ENCODE peak calls at places on chromosomes 6 and 20, in ten cellular contexts. One of them, this sample, is unnamed.

GRCh38 chr6:37535701-37536461 is 36.2 kb upstream of the CCDC167 start:
- DNase-seq in sigmoid colon: no peak
- DNase-seq in IMR-90: no peak
- DNase-seq in NCI-H510A treated with DMSO at 0.1 percent for 48 hours: peak; percentile 52
- DNase-seq in NCI-H2171: peak; percentile 54
- DNase-seq in OCI-LY7: peak; percentile 45
- DNase-seq in NCI-H2029 treated with DMSO at 0.1 percent for 48 hours: no peak
- DNase-seq in HFF-Myc: no peak
- DNase-seq in GM10248: peak; percentile 68
- DNase-seq in NCI-H69: peak; percentile 83
- DNase-seq in this sample: peak; percentile 24

GRCh38 chr6:3202999-3203696 is 24.3 kb downstream of the TUBB2B start:
- DNase-seq in sigmoid colon: no peak
- DNase-seq in HFF-Myc: no peak
- DNase-seq in IMR-90: peak; percentile 81
- DNase-seq in NCI-H510A treated with DMSO at 0.1 percent for 48 hours: no peak
- DNase-seq in NCI-H2171: no peak
- DNase-seq in NCI-H69: no peak
- DNase-seq in GM10248: no peak
- DNase-seq in OCI-LY7: peak; percentile 19
- DNase-seq in NCI-H2029 treated with DMSO at 0.1 percent for 48 hours: no peak
- DNase-seq in this sample: no peak

GRCh38 chr6:46410330-46410953 is 80.8 kb downstream of the RCAN2 start:
- DNase-seq in HFF-Myc: no peak
- DNase-seq in NCI-H2171: peak; percentile 17
- DNase-seq in GM10248: peak; percentile 50
- DNase-seq in OCI-LY7: peak; percentile 63
- DNase-seq in NCI-H69: peak; percentile 84
- DNase-seq in NCI-H2029 treated with DMSO at 0.1 percent for 48 hours: peak; percentile 4
- DNase-seq in NCI-H510A treated with DMSO at 0.1 percent for 48 hours: peak; percentile 81
- DNase-seq in IMR-90: peak; percentile 42
- DNase-seq in sigmoid colon: no peak
- DNase-seq in this sample: peak; percentile 43

GRCh38 chr20:32585011-32585518 is at the start of gene NOL4L:
- DNase-seq in IMR-90: no peak
- DNase-seq in sigmoid colon: no peak
- DNase-seq in HFF-Myc: no peak
- DNase-seq in NCI-H510A treated with DMSO at 0.1 percent for 48 hours: peak; percentile 25
- DNase-seq in GM10248: no peak
- DNase-seq in NCI-H2029 treated with DMSO at 0.1 percent for 48 hours: no peak
- DNase-seq in OCI-LY7: peak; percentile 43
- DNase-seq in NCI-H69: peak; percentile 87
- DNase-seq in NCI-H2171: peak; percentile 70
- DNase-seq in this sample: peak; percentile 69

GRCh38 chr6:149389509-149390297 is 10.4 kb upstream of the SUMO4 start:
- DNase-seq in HFF-Myc: no peak
- DNase-seq in NCI-H2171: no peak
- DNase-seq in GM10248: no peak
- DNase-seq in NCI-H510A treated with DMSO at 0.1 percent for 48 hours: no peak
- DNase-seq in IMR-90: no peak
- DNase-seq in NCI-H69: no peak
- DNase-seq in NCI-H2029 treated with DMSO at 0.1 percent for 48 hours: no peak
- DNase-seq in OCI-LY7: no peak
- DNase-seq in sigmoid colon: no peak
- DNase-seq in this sample: no peak

GRCh38 chr6:55729665-55730064 is 145.7 kb downstream of the BMP5 start:
- DNase-seq in NCI-H2029 treated with DMSO at 0.1 percent for 48 hours: no peak
- DNase-seq in GM10248: no peak
- DNase-seq in IMR-90: peak; percentile 19
- DNase-seq in OCI-LY7: no peak
- DNase-seq in HFF-Myc: no peak
- DNase-seq in NCI-H69: peak; percentile 7
- DNase-seq in NCI-H2171: no peak
- DNase-seq in NCI-H510A treated with DMSO at 0.1 percent for 48 hours: no peak
- DNase-seq in sigmoid colon: no peak
- DNase-seq in this sample: no peak

GRCh38 chr6:33508935-33509926 is 54.9 kb downstream of the ZBTB9 start:
- DNase-seq in OCI-LY7: no peak
- DNase-seq in GM10248: no peak
- DNase-seq in sigmoid colon: no peak
- DNase-seq in NCI-H69: no peak
- DNase-seq in NCI-H510A treated with DMSO at 0.1 percent for 48 hours: no peak
- DNase-seq in NCI-H2171: no peak
- DNase-seq in IMR-90: no peak
- DNase-seq in NCI-H2029 treated with DMSO at 0.1 percent for 48 hours: no peak
- DNase-seq in HFF-Myc: no peak
- DNase-seq in this sample: no peak

GRCh38 chr6:37283786-37284185 is 25.8 kb upstream of the TMEM217 start:
- DNase-seq in OCI-LY7: no peak
- DNase-seq in GM10248: no peak
- DNase-seq in sigmoid colon: peak; percentile 87
- DNase-seq in NCI-H2171: no peak
- DNase-seq in IMR-90: no peak
- DNase-seq in HFF-Myc: no peak
- DNase-seq in NCI-H510A treated with DMSO at 0.1 percent for 48 hours: no peak
- DNase-seq in NCI-H69: no peak
- DNase-seq in NCI-H2029 treated with DMSO at 0.1 percent for 48 hours: no peak
- DNase-seq in this sample: no peak

GRCh38 chr20:31551581-31552081 is 37.4 kb downstream of the HM13 start:
- DNase-seq in OCI-LY7: no peak
- DNase-seq in NCI-H2029 treated with DMSO at 0.1 percent for 48 hours: no peak
- DNase-seq in NCI-H510A treated with DMSO at 0.1 percent for 48 hours: no peak
- DNase-seq in sigmoid colon: no peak
- DNase-seq in HFF-Myc: no peak
- DNase-seq in NCI-H2171: no peak
- DNase-seq in GM10248: no peak
- DNase-seq in IMR-90: no peak
- DNase-seq in NCI-H69: no peak
- DNase-seq in this sample: no peak

GRCh38 chr6:15491255-15491985 is 171.4 kb downstream of the DTNBP1 start:
- DNase-seq in NCI-H2029 treated with DMSO at 0.1 percent for 48 hours: peak; percentile 48
- DNase-seq in NCI-H510A treated with DMSO at 0.1 percent for 48 hours: peak; percentile 63
- DNase-seq in NCI-H2171: no peak
- DNase-seq in GM10248: peak; percentile 77
- DNase-seq in OCI-LY7: peak; percentile 57
- DNase-seq in NCI-H69: peak; percentile 62
- DNase-seq in HFF-Myc: no peak
- DNase-seq in sigmoid colon: peak; percentile 90
- DNase-seq in IMR-90: peak; percentile 78
- DNase-seq in this sample: no peak

GRCh38 chr6:24545691-24546090 is 50.9 kb downstream of the ALDH5A1 start:
- DNase-seq in HFF-Myc: no peak
- DNase-seq in NCI-H510A treated with DMSO at 0.1 percent for 48 hours: no peak
- DNase-seq in OCI-LY7: no peak
- DNase-seq in NCI-H2029 treated with DMSO at 0.1 percent for 48 hours: no peak
- DNase-seq in IMR-90: no peak
- DNase-seq in NCI-H69: no peak
- DNase-seq in sigmoid colon: no peak
- DNase-seq in NCI-H2171: no peak
- DNase-seq in GM10248: no peak
- DNase-seq in this sample: no peak

GRCh38 chr6:90062051-90062450 is 167.8 kb downstream of the GJA10 start:
- DNase-seq in NCI-H2171: no peak
- DNase-seq in NCI-H69: no peak
- DNase-seq in HFF-Myc: no peak
- DNase-seq in NCI-H2029 treated with DMSO at 0.1 percent for 48 hours: no peak
- DNase-seq in sigmoid colon: no peak
- DNase-seq in GM10248: no peak
- DNase-seq in IMR-90: no peak
- DNase-seq in NCI-H510A treated with DMSO at 0.1 percent for 48 hours: no peak
- DNase-seq in OCI-LY7: no peak
- DNase-seq in this sample: no peak

GRCh38 chr6:21005816-21006553 is 471.7 kb downstream of the CDKAL1 start:
- DNase-seq in NCI-H2029 treated with DMSO at 0.1 percent for 48 hours: no peak
- DNase-seq in GM10248: no peak
- DNase-seq in IMR-90: peak; percentile 94
- DNase-seq in NCI-H69: peak; percentile 33
- DNase-seq in NCI-H510A treated with DMSO at 0.1 percent for 48 hours: no peak
- DNase-seq in HFF-Myc: peak; percentile 61
- DNase-seq in sigmoid colon: no peak
- DNase-seq in NCI-H2171: no peak
- DNase-seq in OCI-LY7: no peak
- DNase-seq in this sample: no peak

GRCh38 chr20:61205769-61206168 is 46.3 kb upstream of the CDH4 start:
- DNase-seq in IMR-90: no peak
- DNase-seq in OCI-LY7: no peak
- DNase-seq in NCI-H510A treated with DMSO at 0.1 percent for 48 hours: no peak
- DNase-seq in sigmoid colon: no peak
- DNase-seq in NCI-H2171: no peak
- DNase-seq in NCI-H69: no peak
- DNase-seq in HFF-Myc: no peak
- DNase-seq in NCI-H2029 treated with DMSO at 0.1 percent for 48 hours: no peak
- DNase-seq in GM10248: no peak
- DNase-seq in this sample: no peak

GRCh38 chr6:465531-466348 is 74.2 kb downstream of the IRF4 start:
- DNase-seq in NCI-H2171: no peak
- DNase-seq in OCI-LY7: no peak
- DNase-seq in NCI-H2029 treated with DMSO at 0.1 percent for 48 hours: no peak
- DNase-seq in NCI-H510A treated with DMSO at 0.1 percent for 48 hours: no peak
- DNase-seq in HFF-Myc: no peak
- DNase-seq in IMR-90: no peak
- DNase-seq in sigmoid colon: no peak
- DNase-seq in NCI-H69: no peak
- DNase-seq in GM10248: no peak
- DNase-seq in this sample: no peak

GRCh38 chr20:20414640-20415274 is 46.9 kb downstream of the INSM1 start:
- DNase-seq in NCI-H2029 treated with DMSO at 0.1 percent for 48 hours: no peak
- DNase-seq in NCI-H2171: no peak
- DNase-seq in GM10248: no peak
- DNase-seq in IMR-90: no peak
- DNase-seq in HFF-Myc: no peak
- DNase-seq in OCI-LY7: no peak
- DNase-seq in NCI-H69: peak; percentile 96
- DNase-seq in sigmoid colon: no peak
- DNase-seq in NCI-H510A treated with DMSO at 0.1 percent for 48 hours: no peak
- DNase-seq in this sample: no peak

GRCh38 chr6:107128175-107128574 is 12.9 kb upstream of the BEND3 start:
- DNase-seq in NCI-H69: no peak
- DNase-seq in HFF-Myc: no peak
- DNase-seq in OCI-LY7: no peak
- DNase-seq in NCI-H2029 treated with DMSO at 0.1 percent for 48 hours: no peak
- DNase-seq in NCI-H2171: no peak
- DNase-seq in IMR-90: peak; percentile 61
- DNase-seq in GM10248: no peak
- DNase-seq in NCI-H510A treated with DMSO at 0.1 percent for 48 hours: no peak
- DNase-seq in sigmoid colon: no peak
- DNase-seq in this sample: no peak

GRCh38 chr20:50251992-50252491 is 61.4 kb downstream of the CEBPB start:
- DNase-seq in HFF-Myc: no peak
- DNase-seq in GM10248: no peak
- DNase-seq in OCI-LY7: no peak
- DNase-seq in NCI-H69: no peak
- DNase-seq in IMR-90: peak; percentile 87
- DNase-seq in NCI-H2029 treated with DMSO at 0.1 percent for 48 hours: no peak
- DNase-seq in NCI-H2171: no peak
- DNase-seq in NCI-H510A treated with DMSO at 0.1 percent for 48 hours: no peak
- DNase-seq in sigmoid colon: no peak
- DNase-seq in this sample: no peak

GRCh38 chr20:25187638-25188037 is 7.9 kb upstream of the ENTPD6 start:
- DNase-seq in IMR-90: no peak
- DNase-seq in sigmoid colon: no peak
- DNase-seq in NCI-H2171: no peak
- DNase-seq in HFF-Myc: no peak
- DNase-seq in OCI-LY7: no peak
- DNase-seq in NCI-H69: no peak
- DNase-seq in NCI-H2029 treated with DMSO at 0.1 percent for 48 hours: no peak
- DNase-seq in NCI-H510A treated with DMSO at 0.1 percent for 48 hours: no peak
- DNase-seq in GM10248: no peak
- DNase-seq in this sample: no peak